ENCODE peak calls at places on chromosomes 16 and 17, in nine cellular contexts. One of them, this sample, is unnamed.

GRCh38 chr17:80005360-80006338 is 30.0 kb downstream of the TBC1D16 start:
- DNase-seq in adrenal gland: peak
- DNase-seq in progenitor cell of endocrine pancreas: peak
- DNase-seq in esophagus muscularis mucosa: no peak
- DNase-seq in Panc1: no peak
- DNase-seq in GM10248: peak
- DNase-seq in AG04449: no peak
- DNase-seq in uterus: no peak
- DNase-seq in cardiac muscle cell: peak
- DNase-seq in this sample: peak

GRCh38 chr17:7403043-7403901 is 625 bp downstream of the TMEM256 start:
- DNase-seq in AG04449: no peak
- DNase-seq in Panc1: no peak
- DNase-seq in esophagus muscularis mucosa: peak
- DNase-seq in cardiac muscle cell: no peak
- DNase-seq in adrenal gland: no peak
- DNase-seq in uterus: peak
- DNase-seq in progenitor cell of endocrine pancreas: no peak
- DNase-seq in GM10248: no peak
- DNase-seq in this sample: peak

GRCh38 chr17:13921841-13922776 is 147.2 kb upstream of the COX10 start:
- DNase-seq in progenitor cell of endocrine pancreas: no peak
- DNase-seq in esophagus muscularis mucosa: peak
- DNase-seq in uterus: no peak
- DNase-seq in GM10248: no peak
- DNase-seq in AG04449: no peak
- DNase-seq in adrenal gland: no peak
- DNase-seq in Panc1: no peak
- DNase-seq in cardiac muscle cell: no peak
- DNase-seq in this sample: no peak

GRCh38 chr16:81035975-81036750 is 521 bp downstream of the ATMIN start:
- DNase-seq in progenitor cell of endocrine pancreas: peak
- DNase-seq in esophagus muscularis mucosa: no peak
- DNase-seq in uterus: peak
- DNase-seq in cardiac muscle cell: peak
- DNase-seq in GM10248: peak
- DNase-seq in Panc1: no peak
- DNase-seq in adrenal gland: peak
- DNase-seq in AG04449: no peak
- DNase-seq in this sample: peak

GRCh38 chr16:89701425-89702406 is at the start of gene SPATA2L:
- DNase-seq in adrenal gland: peak
- DNase-seq in uterus: peak
- DNase-seq in GM10248: peak
- DNase-seq in cardiac muscle cell: peak
- DNase-seq in Panc1: peak
- DNase-seq in AG04449: no peak
- DNase-seq in esophagus muscularis mucosa: peak
- DNase-seq in progenitor cell of endocrine pancreas: peak
- DNase-seq in this sample: peak

GRCh38 chr17:79997004-79997673 is 38.5 kb downstream of the TBC1D16 start:
- DNase-seq in GM10248: no peak
- DNase-seq in uterus: no peak
- DNase-seq in cardiac muscle cell: no peak
- DNase-seq in progenitor cell of endocrine pancreas: no peak
- DNase-seq in adrenal gland: peak
- DNase-seq in esophagus muscularis mucosa: no peak
- DNase-seq in Panc1: no peak
- DNase-seq in AG04449: no peak
- DNase-seq in this sample: peak

GRCh38 chr17:43125967-43126910 is 1.1 kb upstream of the BRCA1 start:
- DNase-seq in esophagus muscularis mucosa: no peak
- DNase-seq in uterus: no peak
- DNase-seq in progenitor cell of endocrine pancreas: no peak
- DNase-seq in Panc1: no peak
- DNase-seq in cardiac muscle cell: no peak
- DNase-seq in AG04449: no peak
- DNase-seq in adrenal gland: no peak
- DNase-seq in GM10248: no peak
- DNase-seq in this sample: no peak

GRCh38 chr17:45361451-45361850 is 44.6 kb upstream of the MAP3K14 start:
- DNase-seq in esophagus muscularis mucosa: no peak
- DNase-seq in progenitor cell of endocrine pancreas: no peak
- DNase-seq in AG04449: no peak
- DNase-seq in Panc1: no peak
- DNase-seq in adrenal gland: no peak
- DNase-seq in uterus: no peak
- DNase-seq in GM10248: no peak
- DNase-seq in cardiac muscle cell: no peak
- DNase-seq in this sample: no peak

GRCh38 chr16:88613-89012 is 10.6 kb downstream of the MPG start:
- DNase-seq in cardiac muscle cell: no peak
- DNase-seq in uterus: no peak
- DNase-seq in Panc1: no peak
- DNase-seq in GM10248: no peak
- DNase-seq in esophagus muscularis mucosa: no peak
- DNase-seq in progenitor cell of endocrine pancreas: no peak
- DNase-seq in adrenal gland: no peak
- DNase-seq in AG04449: no peak
- DNase-seq in this sample: no peak

GRCh38 chr16:68785715-68786114 is 48.6 kb downstream of the CDH1 start:
- DNase-seq in progenitor cell of endocrine pancreas: no peak
- DNase-seq in adrenal gland: no peak
- DNase-seq in AG04449: no peak
- DNase-seq in esophagus muscularis mucosa: no peak
- DNase-seq in uterus: no peak
- DNase-seq in Panc1: no peak
- DNase-seq in GM10248: no peak
- DNase-seq in cardiac muscle cell: no peak
- DNase-seq in this sample: no peak

GRCh38 chr16:57481421-57481820 is 4.9 kb downstream of the DOK4 start:
- DNase-seq in esophagus muscularis mucosa: no peak
- DNase-seq in cardiac muscle cell: no peak
- DNase-seq in adrenal gland: no peak
- DNase-seq in AG04449: no peak
- DNase-seq in GM10248: no peak
- DNase-seq in uterus: no peak
- DNase-seq in progenitor cell of endocrine pancreas: no peak
- DNase-seq in Panc1: no peak
- DNase-seq in this sample: no peak

GRCh38 chr17:12078791-12079190 is 58.1 kb downstream of the MAP2K4 start:
- DNase-seq in Panc1: no peak
- DNase-seq in cardiac muscle cell: peak
- DNase-seq in esophagus muscularis mucosa: no peak
- DNase-seq in adrenal gland: no peak
- DNase-seq in progenitor cell of endocrine pancreas: no peak
- DNase-seq in AG04449: peak
- DNase-seq in uterus: no peak
- DNase-seq in GM10248: no peak
- DNase-seq in this sample: no peak

GRCh38 chr16:74296465-74297295 is at the start of gene PSMD7:
- DNase-seq in Panc1: peak
- DNase-seq in adrenal gland: peak
- DNase-seq in esophagus muscularis mucosa: peak
- DNase-seq in uterus: peak
- DNase-seq in GM10248: peak
- DNase-seq in cardiac muscle cell: peak
- DNase-seq in progenitor cell of endocrine pancreas: peak
- DNase-seq in AG04449: peak
- DNase-seq in this sample: peak

GRCh38 chr17:77834170-77835115 is 124.1 kb upstream of the TNRC6C start:
- DNase-seq in esophagus muscularis mucosa: no peak
- DNase-seq in uterus: peak
- DNase-seq in Panc1: no peak
- DNase-seq in progenitor cell of endocrine pancreas: no peak
- DNase-seq in GM10248: peak
- DNase-seq in cardiac muscle cell: peak
- DNase-seq in adrenal gland: peak
- DNase-seq in AG04449: no peak
- DNase-seq in this sample: peak

GRCh38 chr17:55567240-55568216 is 56.3 kb upstream of the SMIM36 start:
- DNase-seq in esophagus muscularis mucosa: no peak
- DNase-seq in GM10248: no peak
- DNase-seq in uterus: peak
- DNase-seq in AG04449: no peak
- DNase-seq in cardiac muscle cell: peak
- DNase-seq in adrenal gland: peak
- DNase-seq in progenitor cell of endocrine pancreas: no peak
- DNase-seq in Panc1: no peak
- DNase-seq in this sample: no peak

DNA sequence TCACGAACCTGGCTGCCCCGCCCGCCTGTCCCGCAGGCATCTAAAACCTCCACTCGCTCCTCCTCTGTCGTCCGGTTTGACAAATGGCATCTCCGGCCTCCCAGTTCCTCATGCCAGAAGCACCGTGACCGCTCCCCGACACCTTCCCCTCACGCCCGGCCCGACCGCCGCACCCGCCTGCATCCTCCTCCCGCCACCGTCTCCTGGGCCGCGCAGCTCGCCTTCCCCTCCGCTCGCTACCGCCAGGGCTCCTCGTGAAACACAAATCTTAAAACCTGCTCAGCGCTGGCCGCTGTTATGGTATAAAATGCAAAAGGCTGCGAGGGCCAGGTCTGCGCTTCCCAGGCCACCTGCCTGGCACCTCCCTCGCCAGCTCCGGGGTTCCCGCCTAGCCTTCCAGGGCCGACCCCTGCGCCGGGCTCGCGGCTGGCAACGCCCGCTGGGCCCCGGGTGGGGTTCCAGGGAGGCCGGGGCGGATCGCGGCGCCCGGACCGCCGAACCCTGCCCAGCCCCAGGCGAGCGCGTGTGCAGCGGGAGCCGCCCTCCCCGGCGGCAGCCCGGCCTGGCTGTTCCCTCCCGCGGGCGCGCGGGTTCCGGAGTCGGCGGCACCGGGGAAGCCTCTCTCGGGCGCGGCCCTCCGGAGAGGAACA is 488 bp downstream of the SPSB3 start:
- DNase-seq in GM10248: no peak
- DNase-seq in cardiac muscle cell: peak
- DNase-seq in esophagus muscularis mucosa: no peak
- DNase-seq in progenitor cell of endocrine pancreas: no peak
- DNase-seq in AG04449: no peak
- DNase-seq in adrenal gland: peak
- DNase-seq in uterus: no peak
- DNase-seq in Panc1: no peak
- DNase-seq in this sample: peak
- TF ChIP-seq CTCF in GM10248: no peak
- TF ChIP-seq CTCF in cardiac muscle cell: peak
- TF ChIP-seq CTCF in esophagus muscularis mucosa: no peak
- TF ChIP-seq CTCF in progenitor cell of endocrine pancreas: peak
- TF ChIP-seq CTCF in AG04449: peak
- TF ChIP-seq CTCF in adrenal gland: no peak
- TF ChIP-seq CTCF in uterus: no peak
- TF ChIP-seq CTCF in Panc1: no peak
- TF ChIP-seq CTCF in this sample: peak

DNA sequence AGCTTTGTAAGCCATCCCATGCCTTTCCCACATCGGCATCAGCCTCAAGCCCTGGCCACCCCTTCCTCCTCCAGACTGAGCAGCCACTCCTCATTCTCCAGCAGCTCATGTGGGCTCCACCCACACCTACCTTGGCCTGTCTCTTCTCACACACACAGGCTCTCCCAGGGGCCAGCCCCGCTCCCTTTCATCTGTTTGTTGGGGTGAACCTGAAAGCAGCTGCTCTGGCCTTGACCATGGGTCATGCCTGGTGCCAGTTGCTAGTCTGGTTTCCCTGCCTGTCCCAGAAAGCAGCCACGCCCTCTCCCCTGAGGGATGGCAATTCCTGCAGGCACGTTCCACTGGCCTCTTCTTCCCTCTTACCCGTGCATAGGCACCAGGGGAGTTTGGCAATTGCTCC is 11.4 kb upstream of the TMEM238L start:
- DNase-seq in GM10248: no peak
- DNase-seq in adrenal gland: no peak
- DNase-seq in uterus: no peak
- DNase-seq in cardiac muscle cell: no peak
- DNase-seq in AG04449: no peak
- DNase-seq in progenitor cell of endocrine pancreas: no peak
- DNase-seq in esophagus muscularis mucosa: no peak
- DNase-seq in Panc1: no peak
- DNase-seq in this sample: no peak
- TF ChIP-seq CTCF in GM10248: no peak
- TF ChIP-seq CTCF in adrenal gland: no peak
- TF ChIP-seq CTCF in uterus: no peak
- TF ChIP-seq CTCF in cardiac muscle cell: no peak
- TF ChIP-seq CTCF in AG04449: no peak
- TF ChIP-seq CTCF in progenitor cell of endocrine pancreas: no peak
- TF ChIP-seq CTCF in esophagus muscularis mucosa: no peak
- TF ChIP-seq CTCF in Panc1: no peak
- TF ChIP-seq CTCF in this sample: no peak

GRCh38 chr17:73191443-73192218 is 1.2 kb upstream of the COG1 start:
- DNase-seq in GM10248: peak
- DNase-seq in progenitor cell of endocrine pancreas: no peak
- DNase-seq in adrenal gland: peak
- DNase-seq in Panc1: no peak
- DNase-seq in cardiac muscle cell: peak
- DNase-seq in esophagus muscularis mucosa: no peak
- DNase-seq in AG04449: no peak
- DNase-seq in uterus: peak
- DNase-seq in this sample: peak

GRCh38 chr17:73188011-73188410 is 4.8 kb upstream of the COG1 start:
- DNase-seq in Panc1: no peak
- DNase-seq in progenitor cell of endocrine pancreas: no peak
- DNase-seq in uterus: no peak
- DNase-seq in cardiac muscle cell: no peak
- DNase-seq in AG04449: no peak
- DNase-seq in GM10248: no peak
- DNase-seq in adrenal gland: no peak
- DNase-seq in esophagus muscularis mucosa: no peak
- DNase-seq in this sample: no peak

GRCh38 chr17:73192219-73192893 is 499 bp upstream of the COG1 start:
- DNase-seq in GM10248: peak
- DNase-seq in uterus: peak
- DNase-seq in cardiac muscle cell: peak
- DNase-seq in esophagus muscularis mucosa: no peak
- DNase-seq in progenitor cell of endocrine pancreas: peak
- DNase-seq in Panc1: no peak
- DNase-seq in AG04449: no peak
- DNase-seq in adrenal gland: peak
- DNase-seq in this sample: peak

GRCh38 chr17:73187203-73187769 is 5.6 kb upstream of the COG1 start:
- DNase-seq in GM10248: no peak
- DNase-seq in uterus: no peak
- DNase-seq in adrenal gland: no peak
- DNase-seq in esophagus muscularis mucosa: no peak
- DNase-seq in AG04449: no peak
- DNase-seq in Panc1: no peak
- DNase-seq in progenitor cell of endocrine pancreas: no peak
- DNase-seq in cardiac muscle cell: no peak
- DNase-seq in this sample: no peak

GRCh38 chr17:73189417-73190099 is 3.3 kb upstream of the COG1 start:
- DNase-seq in uterus: no peak
- DNase-seq in adrenal gland: peak
- DNase-seq in esophagus muscularis mucosa: no peak
- DNase-seq in cardiac muscle cell: peak
- DNase-seq in progenitor cell of endocrine pancreas: no peak
- DNase-seq in AG04449: no peak
- DNase-seq in Panc1: peak
- DNase-seq in GM10248: peak
- DNase-seq in this sample: no peak
- TF ChIP-seq CTCF in uterus: no peak
- TF ChIP-seq CTCF in adrenal gland: peak
- TF ChIP-seq CTCF in esophagus muscularis mucosa: no peak
- TF ChIP-seq CTCF in cardiac muscle cell: peak
- TF ChIP-seq CTCF in progenitor cell of endocrine pancreas: peak
- TF ChIP-seq CTCF in AG04449: peak
- TF ChIP-seq CTCF in Panc1: peak
- TF ChIP-seq CTCF in GM10248: peak
- TF ChIP-seq CTCF in this sample: no peak

GRCh38 chr17:40071720-40072480 is 9.1 kb downstream of the THRA start:
- DNase-seq in cardiac muscle cell: peak
- DNase-seq in GM10248: no peak
- DNase-seq in progenitor cell of endocrine pancreas: no peak
- DNase-seq in uterus: peak
- DNase-seq in adrenal gland: peak
- DNase-seq in esophagus muscularis mucosa: peak
- DNase-seq in AG04449: no peak
- DNase-seq in Panc1: no peak
- DNase-seq in this sample: no peak
- TF ChIP-seq CTCF in cardiac muscle cell: no peak
- TF ChIP-seq CTCF in GM10248: no peak
- TF ChIP-seq CTCF in progenitor cell of endocrine pancreas: no peak
- TF ChIP-seq CTCF in uterus: no peak
- TF ChIP-seq CTCF in adrenal gland: no peak
- TF ChIP-seq CTCF in esophagus muscularis mucosa: no peak
- TF ChIP-seq CTCF in AG04449: no peak
- TF ChIP-seq CTCF in Panc1: no peak
- TF ChIP-seq CTCF in this sample: no peak

This sample was measured in activated CD8-positive, alpha-beta T cell treated with anti-CD3 and anti-CD28 coated beads for 36 hours.